ENCODE peak calls at places on chromosome 11, in five cellular contexts. S, T, O, J and N are unnamed samples.

GRCh38 chr11:71251761-71252433 is 480 bp downstream of the SHANK2 start:
- DNase-seq in J (peak; percentile 87), S (no peak), O (peak; percentile 43), T (no peak), N (peak; percentile 19)

GRCh38 chr11:118238947-118239346 is 13.2 kb downstream of the MPZL3 start:
- DNase-seq in S (no peak), O (no peak), T (no peak), J (no peak), N (no peak)

GRCh38 chr11:6481924-6482275 is 599 bp downstream of the TIMM10B start:
- DNase-seq in T (no peak), J (no peak), S (no peak), O (no peak), N (no peak)

GRCh38 chr11:134488512-134488911 is 76.5 kb upstream of the B3GAT1 start:
- DNase-seq in S (no peak), J (no peak), O (no peak), T (no peak), N (no peak)

GRCh38 chr11:94650756-94651155 is 83.6 kb downstream of the PIWIL4 start:
- DNase-seq in O (peak; percentile 17), S (no peak), J (no peak), T (peak; percentile 78), N (peak; percentile 62)

GRCh38 chr11:65928667-65929066 is 9.4 kb downstream of the DRAP1 start:
- DNase-seq in J (no peak), O (no peak), T (no peak), S (no peak), N (no peak)

GRCh38 chr11:12841946-12842630 is 167.0 kb upstream of the RASSF10 start:
- DNase-seq in O (no peak), S (no peak), T (no peak), J (peak; percentile 57), N (no peak)

GRCh38 chr11:122804161-122804560 is 34.1 kb upstream of the CRTAM start:
- DNase-seq in S (no peak), T (no peak), O (no peak), J (no peak), N (no peak)

GRCh38 chr11:126164781-126165180 is 46.7 kb downstream of the RPUSD4 start:
- DNase-seq in S (no peak), J (no peak), T (peak; percentile 0), O (no peak), N (no peak)

GRCh38 chr11:84673753-84674152 is 953.4 kb downstream of the DLG2 start:
- DNase-seq in J (no peak), S (no peak), O (no peak), T (no peak), N (no peak)

GRCh38 chr11:3959015-3959917 is 103.8 kb downstream of the STIM1 start:
- DNase-seq in S (no peak), J (peak; percentile 21), O (no peak), T (no peak), N (no peak)

GRCh38 chr11:126140932-126141291 is 70.5 kb downstream of the RPUSD4 start:
- DNase-seq in J (no peak), S (no peak), T (peak; percentile 64), O (peak; percentile 57), N (peak; percentile 57)

GRCh38 chr11:115581871-115582639 is 77.8 kb upstream of the CADM1 start:
- DNase-seq in S (no peak), J (peak; percentile 33), O (peak; percentile 45), T (no peak), N (no peak)

GRCh38 chr11:60934790-60935605 is 10.7 kb downstream of the TMEM132A start:
- DNase-seq in T (no peak), O (no peak), S (no peak), J (no peak), N (no peak)

GRCh38 chr11:28400236-28401100 is 292.3 kb downstream of the METTL15 start:
- DNase-seq in O (no peak), J (no peak), S (no peak), T (no peak), N (no peak)

GRCh38 chr11:13054278-13054677 is 45.2 kb downstream of the RASSF10 start:
- DNase-seq in T (no peak), S (no peak), O (no peak), J (no peak), N (no peak)

GRCh38 chr11:44894217-44894617 is 56.5 kb downstream of the TP53I11 start:
- DNase-seq in J (peak; percentile 95), S (peak; percentile 40), O (peak; percentile 58), T (peak; percentile 70), N (peak; percentile 82)

GRCh38 chr11:69131644-69132300 is 24.0 kb upstream of the SMIM38 start:
- DNase-seq in T (peak; percentile 71), O (peak; percentile 85), S (peak; percentile 66), J (peak; percentile 91), N (peak; percentile 76)

GRCh38 chr11:65546217-65546958 is 11.8 kb downstream of the LTBP3 start:
- DNase-seq in S (peak; percentile 50), O (peak; percentile 99), T (peak; percentile 77), J (peak; percentile 94), N (peak; percentile 84)

GRCh38 chr11:43691806-43692205 is 11.3 kb downstream of the HSD17B12 start:
- DNase-seq in T (no peak), O (no peak), J (no peak), S (no peak), N (no peak)

GRCh38 chr11:70567680-70568503 is 169.6 kb downstream of the CTTN start:
- DNase-seq in T (peak; percentile 55), J (peak; percentile 51), S (no peak), O (peak; percentile 74), N (peak; percentile 50)

GRCh38 chr11:60992842-60993409 is 21.4 kb downstream of the CD6 start:
- DNase-seq in O (no peak), T (no peak), S (no peak), J (no peak), N (no peak)

GRCh38 chr11:124640660-124641059 is 18.0 kb downstream of the TBRG1 start:
- DNase-seq in S (no peak), J (no peak), O (no peak), T (no peak), N (no peak)

GRCh38 chr11:118447423-118447822 is 11.1 kb downstream of the KMT2A start:
- DNase-seq in O (no peak), J (no peak), T (no peak), S (no peak), N (no peak)

GRCh38 chr11:33622231-33622630 is 78.4 kb downstream of the C11orf91 start:
- DNase-seq in O (no peak), S (no peak), T (no peak), J (no peak), N (no peak)

GRCh38 chr11:19359425-19360000 is 118.8 kb upstream of the E2F8 start:
- DNase-seq in O (no peak), J (no peak), S (no peak), T (no peak), N (no peak)

GRCh38 chr11:82718307-82718706 is 15.4 kb downstream of the FAM181B start:
- DNase-seq in T (no peak), S (peak; percentile 19), J (peak; percentile 80), O (no peak), N (no peak)

GRCh38 chr11:69635210-69635609 is 5.7 kb upstream of the CCND1 start:
- DNase-seq in S (no peak), T (no peak), J (no peak), O (no peak), N (no peak)

GRCh38 chr11:106875013-106875412 is 143.3 kb downstream of the GUCY1A2 start:
- DNase-seq in J (no peak), T (no peak), S (no peak), O (no peak), N (no peak)

GRCh38 chr11:46296520-46297448 is 19.3 kb downstream of the CREB3L1 start:
- DNase-seq in S (no peak), J (peak; percentile 92), O (no peak), T (peak; percentile 57), N (peak; percentile 61)

GRCh38 chr11:123535401-123535800 is 105.3 kb downstream of the GRAMD1B start:
- DNase-seq in T (no peak), S (no peak), O (no peak), J (no peak), N (no peak)

GRCh38 chr11:77517753-77518152 is 43.9 kb upstream of the PAK1 start:
- DNase-seq in T (no peak), S (no peak), O (no peak), J (no peak), N (no peak)

GRCh38 chr11:133947298-133947905 is 9.4 kb downstream of the IGSF9B start:
- DNase-seq in T (peak; percentile 60), S (no peak), O (no peak), J (peak; percentile 91), N (peak; percentile 65)

GRCh38 chr11:86234831-86235461 is 9.6 kb upstream of the EED start:
- DNase-seq in S (no peak), O (no peak), T (no peak), J (no peak), N (no peak)
- H3K4me3 ChIP-seq in S (no peak overlapping the region), O (no peak overlapping the region), T (no peak overlapping the region), J (no peak overlapping the region), N (no peak overlapping the region)

GRCh38 chr11:59200421-59200746 is 12.3 kb downstream of the MPEG1 start:
- DNase-seq in T (no peak), O (no peak), S (no peak), J (no peak), N (no peak)

GRCh38 chr11:59204736-59205135 is 8.0 kb downstream of the MPEG1 start:
- DNase-seq in O (no peak), T (no peak), J (no peak), S (no peak), N (no peak)

GRCh38 chr11:59197990-59198389 is 14.7 kb downstream of the MPEG1 start:
- DNase-seq in S (no peak), J (no peak), T (peak; percentile 76), O (no peak), N (peak; percentile 72)

GRCh38 chr11:59199546-59200420 is 12.9 kb downstream of the MPEG1 start:
- DNase-seq in O (no peak), T (no peak), S (no peak), J (no peak), N (no peak)

GRCh38 chr11:59201376-59201775 is 11.4 kb downstream of the MPEG1 start:
- DNase-seq in S (no peak), O (no peak), J (no peak), T (no peak), N (no peak)
- TF ChIP-seq CTCF in S (peak; percentile 21), O (peak; percentile 24), J (peak; percentile 44), T (peak; percentile 8), N (no peak)

DNA sequence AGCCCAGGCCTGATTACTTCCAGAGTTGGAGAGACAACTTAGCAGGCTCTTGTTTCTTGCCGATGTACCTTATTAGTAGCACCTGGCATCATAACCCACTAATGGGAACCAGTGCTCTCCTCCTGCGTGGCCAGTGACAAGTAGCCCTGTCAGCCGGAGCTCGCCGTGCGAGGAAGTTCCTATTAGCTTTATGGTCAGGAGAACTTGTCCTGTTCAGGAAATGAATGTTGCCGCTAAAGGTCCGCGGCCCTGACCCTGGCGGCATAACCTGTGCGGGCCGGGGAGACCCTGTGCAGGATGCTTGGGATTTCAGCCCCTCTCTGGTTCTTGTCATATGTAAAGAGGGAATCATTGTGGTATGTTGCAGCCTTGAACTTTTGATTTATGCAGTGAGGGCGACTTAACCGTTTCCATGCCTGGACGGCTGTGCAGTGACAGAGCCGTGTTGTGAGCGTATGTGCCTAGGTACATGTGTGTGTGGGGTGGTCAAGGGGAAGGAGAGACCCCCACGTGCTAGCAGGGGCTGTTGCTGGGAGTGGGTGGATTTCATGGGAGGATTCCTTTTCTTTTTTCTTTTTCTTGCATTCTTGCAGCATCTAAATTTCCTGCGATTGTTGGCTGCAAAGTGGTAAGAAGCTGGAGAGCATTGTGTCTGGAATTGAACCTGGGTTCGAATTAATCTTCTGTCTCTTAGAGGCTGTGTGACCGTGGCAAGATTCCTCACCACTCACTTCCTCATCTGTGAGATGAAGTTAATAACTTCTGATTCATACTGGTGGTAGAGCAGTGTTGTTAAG is 15.2 kb downstream of the ZBTB16 start:
- DNase-seq in J (no peak), O (no peak), S (no peak), T (no peak), N (no peak)
- H3K4me1 ChIP-seq in J (peaks cover 54% of the 10 kb centered on the region), O (peaks cover 75% of the 10 kb centered on the region), S (no peaks in the 10 kb centered on the region), T (peaks cover 98% of the 10 kb centered on the region), N (peaks cover 97% of the 10 kb centered on the region)

GRCh38 chr11:67303132-67303988 is at the start of gene SSH3:
- DNase-seq in S (peak; percentile 42), T (peak; percentile 83), O (peak; percentile 90), J (peak; percentile 87), N (peak; percentile 67)
- H3K4me3 ChIP-seq in S (peak within 1 kb of the TSS; percentile 79), T (peak within 1 kb of the TSS; percentile 97), O (peak within 1 kb of the TSS; percentile 81), J (peak within 1 kb of the TSS; percentile 65), N (peak within 1 kb of the TSS; percentile 89)